ENCODE peak calls at places on chromosomes 5 and 9, in seven cellular contexts. W is kidney, U is right atrium auricular region, E is A549, P is body of pancreas, J is right cardiac atrium, B is psoas muscle. L is an unnamed sample. For H3K4me1, the result is how much of the 10 kb centered on the place peaks cover.

GRCh38 chr5:150419630-150420270 is 7.0 kb upstream of the CD74 start:
- DNase-seq in W (no peak), U (no peak), E (no peak), P (no peak), J (no peak), B (no peak), L (no peak)

GRCh38 chr5:59358497-59358896 is 535.0 kb downstream of the PDE4D start:
- DNase-seq in W (no peak), U (no peak), E (peak), P (no peak), J (peak), B (peak), L (no peak)

GRCh38 chr5:124651663-124652513 is 94.6 kb downstream of the ZNF608 start:
- DNase-seq in W (peak), U (peak), E (peak), P (peak), J (peak), B (peak), L (peak)

GRCh38 chr5:122921826-122922225 is 76.4 kb downstream of the SNX24 start:
- DNase-seq in W (no peak), U (no peak), E (no peak), P (no peak), J (no peak), B (no peak), L (no peak)

GRCh38 chr9:114091711-114092110 is 7.4 kb downstream of the KIF12 start:
- DNase-seq in W (peak), U (no peak), E (no peak), P (peak), J (no peak), B (no peak), L (no peak)

GRCh38 chr9:123316053-123316718 is 39.8 kb upstream of the CRB2 start:
- DNase-seq in W (peak), U (no peak), E (no peak), P (no peak), J (no peak), B (no peak), L (no peak)

GRCh38 chr5:142743677-142744441 is 26.3 kb upstream of the ARHGAP26 start:
- DNase-seq in W (no peak), U (no peak), E (no peak), P (no peak), J (peak), B (no peak), L (peak)

GRCh38 chr9:103674271-103674670 is 419.8 kb upstream of the SMC2 start:
- DNase-seq in W (no peak), U (no peak), E (no peak), P (no peak), J (no peak), B (no peak), L (no peak)

GRCh38 chr5:116640236-116640635 is 65.6 kb upstream of the SEMA6A start:
- DNase-seq in W (no peak), U (no peak), E (no peak), P (no peak), J (no peak), B (no peak), L (no peak)

GRCh38 chr5:54187694-54188093 is 122.7 kb downstream of the ARL15 start:
- DNase-seq in W (no peak), U (no peak), E (no peak), P (no peak), J (no peak), B (no peak), L (no peak)

GRCh38 chr9:37917801-37918664 is 14.1 kb upstream of the SLC25A51 start:
- DNase-seq in W (no peak), U (no peak), E (no peak), P (no peak), J (peak), B (no peak), L (no peak)

GRCh38 chr9:105459329-105459728 is 11.5 kb downstream of the FSD1L start:
- DNase-seq in W (no peak), U (no peak), E (no peak), P (no peak), J (no peak), B (no peak), L (no peak)
- H3K27ac ChIP-seq in W (no peak), U (no peak), E (no peak), P (no peak), J (no peak), B (peak), L (no peak)

GRCh38 chr9:21682376-21682775 is 120.1 kb upstream of the MTAP start:
- DNase-seq in W (no peak), U (no peak), E (peak), P (no peak), J (no peak), B (no peak), L (peak)

GRCh38 chr9:21682981-21683380 is 119.5 kb upstream of the MTAP start:
- DNase-seq in W (no peak), U (no peak), E (peak), P (no peak), J (no peak), B (no peak), L (peak)

GRCh38 chr9:21681641-21682040 is 120.8 kb upstream of the MTAP start:
- DNase-seq in W (no peak), U (no peak), E (peak), P (no peak), J (no peak), B (no peak), L (peak)

GRCh38 chr9:21679432-21679831 is 123.0 kb upstream of the MTAP start:
- DNase-seq in W (no peak), U (no peak), E (peak), P (no peak), J (no peak), B (no peak), L (peak)

GRCh38 chr9:21680590-21680989 is 121.8 kb upstream of the MTAP start:
- DNase-seq in W (no peak), U (no peak), E (peak), P (no peak), J (no peak), B (no peak), L (peak)
- H3K4me1 ChIP-seq in W (under half), U (under half), E (half or more), P (under half), J (under half), B (under half), L (half or more)

GRCh38 chr5:55671975-55672374 is 40.1 kb downstream of the SLC38A9 start:
- DNase-seq in W (no peak), U (no peak), E (no peak), P (no peak), J (no peak), B (no peak), L (no peak)

GRCh38 chr5:55674340-55674739 is 37.8 kb downstream of the SLC38A9 start:
- DNase-seq in W (no peak), U (no peak), E (no peak), P (no peak), J (no peak), B (no peak), L (no peak)

GRCh38 chr5:55672477-55672911 is 39.6 kb downstream of the SLC38A9 start:
- DNase-seq in W (no peak), U (no peak), E (no peak), P (no peak), J (no peak), B (no peak), L (no peak)

GRCh38 chr5:55679556-55679955 is 32.6 kb downstream of the SLC38A9 start:
- DNase-seq in W (no peak), U (no peak), E (no peak), P (no peak), J (no peak), B (no peak), L (no peak)

GRCh38 chr5:55675119-55675518 is 37.0 kb downstream of the SLC38A9 start:
- DNase-seq in W (no peak), U (no peak), E (no peak), P (no peak), J (no peak), B (no peak), L (no peak)
- H3K27ac ChIP-seq in W (no peak), U (peak), E (peak), P (no peak), J (no peak), B (no peak), L (no peak)

DNA sequence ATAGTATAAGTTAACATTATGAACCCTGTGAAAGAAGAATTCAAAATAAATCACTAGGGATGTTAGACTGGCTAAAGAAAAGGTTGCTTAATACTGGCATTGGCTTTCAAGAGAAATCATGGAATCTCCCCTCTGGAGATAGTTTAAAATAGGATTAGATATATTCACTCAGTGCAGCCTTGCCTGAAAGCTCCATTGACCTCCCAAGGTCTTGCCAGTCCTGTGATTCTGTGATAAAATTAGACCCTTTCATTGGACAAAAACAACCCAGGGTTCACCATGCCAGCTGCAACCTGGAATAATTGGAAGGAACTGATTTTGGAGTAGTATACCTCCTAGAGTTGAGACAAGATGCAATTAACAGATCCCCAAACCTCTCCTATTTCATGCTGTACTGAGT is 588.1 kb upstream of the MEF2C start:
- DNase-seq in W (no peak), U (no peak), E (no peak), P (no peak), J (no peak), B (no peak), L (no peak)
- H3K4me1 ChIP-seq in W (under half), U (under half), E (under half), P (under half), J (under half), B (under half), L (under half)

GRCh38 chr5:136086776-136087566 is 45.7 kb upstream of the SMAD5 start:
- DNase-seq in W (no peak), U (no peak), E (no peak), P (no peak), J (no peak), B (no peak), L (no peak)

GRCh38 chr5:136081192-136081591 is 51.5 kb upstream of the SMAD5 start:
- DNase-seq in W (no peak), U (no peak), E (no peak), P (no peak), J (no peak), B (no peak), L (no peak)

GRCh38 chr5:136082390-136083193 is 50.1 kb upstream of the SMAD5 start:
- DNase-seq in W (peak), U (no peak), E (peak), P (peak), J (peak), B (peak), L (peak)

GRCh38 chr5:136087961-136088871 is 44.4 kb upstream of the SMAD5 start:
- DNase-seq in W (peak), U (peak), E (no peak), P (peak), J (peak), B (peak), L (peak)

GRCh38 chr5:136084698-136085097 is 47.9 kb upstream of the SMAD5 start:
- DNase-seq in W (no peak), U (no peak), E (no peak), P (peak), J (peak), B (no peak), L (no peak)
- H3K27ac ChIP-seq in W (no peak), U (no peak), E (no peak), P (no peak), J (no peak), B (no peak), L (no peak)

GRCh38 chr9:136913701-136914438 is 27.6 kb downstream of the TRAF2 start:
- DNase-seq in W (no peak), U (no peak), E (no peak), P (no peak), J (peak), B (no peak), L (no peak)
- H3K4me1 ChIP-seq in W (under half), U (under half), E (under half), P (under half), J (under half), B (under half), L (under half)

GRCh38 chr5:36049949-36050348 is 16.7 kb downstream of the UGT3A2 start:
- DNase-seq in W (no peak), U (no peak), E (no peak), P (no peak), J (no peak), B (no peak), L (no peak)

GRCh38 chr5:36052542-36052941 is 14.1 kb downstream of the UGT3A2 start:
- DNase-seq in W (no peak), U (no peak), E (no peak), P (no peak), J (no peak), B (no peak), L (no peak)

GRCh38 chr5:36058776-36059175 is 7.9 kb downstream of the UGT3A2 start:
- DNase-seq in W (no peak), U (no peak), E (no peak), P (no peak), J (no peak), B (no peak), L (no peak)

GRCh38 chr5:36055984-36056383 is 10.7 kb downstream of the UGT3A2 start:
- DNase-seq in W (no peak), U (no peak), E (no peak), P (no peak), J (no peak), B (no peak), L (no peak)

GRCh38 chr5:36054646-36055045 is 12.0 kb downstream of the UGT3A2 start:
- DNase-seq in W (no peak), U (no peak), E (no peak), P (no peak), J (no peak), B (no peak), L (no peak)
- H3K27ac ChIP-seq in W (no peak), U (no peak), E (no peak), P (no peak), J (no peak), B (no peak), L (no peak)

L was measured in endothelial cell of umbilical vein.